ENCODE peak calls at places on chromosome 6, in eight cellular contexts. I is ovary, S is body of pancreas, A is transverse colon, Z is adrenal gland, B is HepG2, U is breast epithelium, K is right lobe of liver. P is an unnamed sample.

GRCh38 chr6:100924574-100924973 is 43.4 kb upstream of the ASCC3 start:
- DNase-seq in I (no peak), S (no peak), A (no peak), Z (no peak), B (no peak), U (no peak), K (no peak), P (no peak)

GRCh38 chr6:131062245-131063027 is 609 bp downstream of the EPB41L2 start:
- DNase-seq in I (peak), S (peak), A (peak), Z (peak), B (no peak), U (no peak), K (peak), P (peak)

GRCh38 chr6:53250761-53251672 is 97.7 kb downstream of the ELOVL5 start:
- DNase-seq in I (no peak), S (no peak), A (no peak), Z (no peak), B (no peak), U (no peak), K (no peak), P (no peak)

GRCh38 chr6:66568271-66568670 is 861.2 kb upstream of the EYS start:
- DNase-seq in I (no peak), S (no peak), A (no peak), Z (no peak), B (peak), U (no peak), K (no peak), P (no peak)

GRCh38 chr6:77123527-77123926 is 339.8 kb downstream of the HTR1B start:
- DNase-seq in I (no peak), S (no peak), A (no peak), Z (no peak), B (no peak), U (no peak), K (no peak), P (no peak)

GRCh38 chr6:29589423-29590048 is 4.6 kb downstream of the OR2H2 start:
- DNase-seq in I (no peak), S (peak), A (peak), Z (peak), B (peak), U (no peak), K (no peak), P (no peak)

GRCh38 chr6:81769834-81770233 is 17.4 kb upstream of the TENT5A start:
- DNase-seq in I (no peak), S (no peak), A (no peak), Z (no peak), B (no peak), U (no peak), K (no peak), P (no peak)

GRCh38 chr6:164039954-164040375 is 625.4 kb downstream of the QKI start:
- DNase-seq in I (peak), S (peak), A (peak), Z (peak), B (no peak), U (no peak), K (peak), P (no peak)

GRCh38 chr6:152309648-152310047 is 327.5 kb downstream of the SYNE1 start:
- DNase-seq in I (no peak), S (no peak), A (peak), Z (no peak), B (no peak), U (no peak), K (no peak), P (no peak)

GRCh38 chr6:89574860-89575561 is 63.5 kb downstream of the LYRM2 start:
- DNase-seq in I (no peak), S (no peak), A (no peak), Z (no peak), B (no peak), U (no peak), K (no peak), P (no peak)

GRCh38 chr6:55913213-55914195 is 38.1 kb upstream of the BMP5 start:
- DNase-seq in I (no peak), S (no peak), A (no peak), Z (no peak), B (no peak), U (no peak), K (no peak), P (no peak)

GRCh38 chr6:1724124-1724523 is 114.4 kb downstream of the FOXC1 start:
- DNase-seq in I (no peak), S (no peak), A (no peak), Z (no peak), B (no peak), U (no peak), K (no peak), P (no peak)

GRCh38 chr6:64437996-64438395 is 802.4 kb downstream of the PHF3 start:
- DNase-seq in I (no peak), S (no peak), A (no peak), Z (no peak), B (no peak), U (no peak), K (no peak), P (no peak)

GRCh38 chr6:128117916-128118315 is 217.1 kb upstream of the THEMIS start:
- DNase-seq in I (no peak), S (no peak), A (no peak), Z (no peak), B (no peak), U (no peak), K (no peak), P (no peak)

GRCh38 chr6:156777866-156778614 is 862 bp downstream of the ARID1B start:
- DNase-seq in I (peak), S (peak), A (peak), Z (peak), B (peak), U (peak), K (peak), P (no peak)

GRCh38 chr6:80969439-80969838 is 783.0 kb downstream of the TENT5A start:
- DNase-seq in I (no peak), S (no peak), A (no peak), Z (no peak), B (no peak), U (no peak), K (no peak), P (no peak)

GRCh38 chr6:140758169-140758877 is 1374.4 kb upstream of the GJE1 start:
- DNase-seq in I (no peak), S (no peak), A (no peak), Z (no peak), B (no peak), U (no peak), K (no peak), P (no peak)

GRCh38 chr6:40138273-40138720 is 204.0 kb upstream of the MOCS1 start:
- DNase-seq in I (no peak), S (peak), A (peak), Z (no peak), B (peak), U (no peak), K (no peak), P (no peak)

GRCh38 chr6:157762636-157763035 is 60.4 kb upstream of the SNX9 start:
- DNase-seq in I (no peak), S (no peak), A (no peak), Z (no peak), B (peak), U (no peak), K (no peak), P (no peak)

DNA sequence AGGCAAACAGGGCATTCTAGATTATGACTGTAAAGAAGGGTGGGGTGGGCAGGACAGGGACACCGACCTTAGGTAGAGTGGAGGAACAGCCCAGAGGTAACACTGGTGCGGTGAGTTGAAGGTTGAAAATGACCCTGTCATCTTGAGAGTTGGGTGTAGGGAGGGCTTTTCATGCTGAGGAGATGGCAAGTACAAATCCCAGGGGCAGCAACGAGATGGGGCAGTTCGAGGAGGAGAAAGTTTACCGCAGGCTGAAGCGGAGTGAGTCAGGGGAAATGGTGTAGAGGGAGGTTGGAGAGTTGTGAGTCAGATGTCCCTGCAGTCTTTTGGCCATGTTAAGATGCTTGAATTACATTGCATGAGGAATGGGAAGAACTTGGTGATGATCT is 101.1 kb downstream of the HIVEP1 start:
- DNase-seq in I (no peak), S (no peak), A (no peak), Z (no peak), B (no peak), U (no peak), K (no peak), P (no peak)
- TF ChIP-seq POLR2A in I (no peak), S (no peak), A (no peak), Z (no peak), B (no peak), U (no peak), K (no peak), P (no peak)

GRCh38 chr6:121886223-121886830 is 450.9 kb downstream of the GJA1 start:
- DNase-seq in I (no peak), S (no peak), A (no peak), Z (no peak), B (no peak), U (no peak), K (no peak), P (no peak)

GRCh38 chr6:121885399-121886152 is 450.1 kb downstream of the GJA1 start:
- DNase-seq in I (no peak), S (no peak), A (no peak), Z (no peak), B (peak), U (no peak), K (no peak), P (no peak)

GRCh38 chr6:121881974-121882667 is 446.7 kb downstream of the GJA1 start:
- DNase-seq in I (no peak), S (no peak), A (no peak), Z (no peak), B (no peak), U (no peak), K (no peak), P (no peak)

GRCh38 chr6:121884621-121885020 is 449.2 kb downstream of the GJA1 start:
- DNase-seq in I (no peak), S (no peak), A (no peak), Z (no peak), B (no peak), U (no peak), K (no peak), P (no peak)

DNA sequence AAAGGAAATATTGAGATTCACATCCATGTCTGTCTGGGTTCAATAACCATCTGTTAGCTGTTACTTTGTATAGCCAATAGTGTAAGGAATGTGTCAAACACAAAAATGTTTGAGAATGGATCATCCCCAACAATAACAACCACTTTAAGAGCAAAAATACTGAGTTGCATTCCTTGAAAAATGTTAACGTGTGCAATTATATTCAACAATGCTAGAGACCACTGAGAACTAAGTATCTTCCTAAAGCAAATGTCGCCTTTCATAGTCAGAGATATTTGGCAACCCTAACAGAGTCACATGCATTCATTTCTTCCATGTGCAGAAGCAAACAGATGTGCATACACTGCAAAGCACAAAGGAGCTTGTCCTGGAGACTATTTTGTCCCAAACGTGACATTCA is 448.6 kb downstream of the GJA1 start:
- DNase-seq in I (no peak), S (no peak), A (no peak), Z (no peak), B (no peak), U (no peak), K (no peak), P (no peak)
- TF ChIP-seq POLR2A in I (no peak), S (no peak), A (no peak), Z (no peak), B (no peak), U (no peak), K (no peak), P (no peak)

DNA sequence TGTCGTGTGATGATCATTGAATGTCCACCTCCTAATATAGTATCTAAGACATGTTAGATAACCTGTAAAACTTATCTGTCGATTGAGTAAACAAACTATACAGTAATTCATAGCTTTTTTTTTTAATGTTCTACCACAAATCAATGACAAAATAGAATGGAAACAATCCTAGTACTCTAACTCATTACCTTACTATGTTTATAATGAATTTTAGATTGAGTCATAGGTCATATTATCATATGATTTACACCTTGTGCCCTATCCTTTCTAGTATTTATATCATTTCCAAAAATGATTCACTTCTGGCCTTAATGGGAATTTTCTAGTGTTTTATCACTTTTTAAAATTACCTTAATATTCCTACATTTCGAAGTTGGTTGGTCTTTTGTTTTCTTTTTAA is 6.2 kb downstream of the VTA1 start:
- DNase-seq in I (no peak), S (no peak), A (no peak), Z (no peak), B (no peak), U (no peak), K (no peak), P (no peak)
- TF ChIP-seq POLR2A in I (no peak), S (no peak), A (no peak), Z (no peak), B (no peak), U (no peak), K (no peak), P (no peak)

GRCh38 chr6:28139860-28140500 is 1.7 kb upstream of the ZKSCAN8 start:
- DNase-seq in I (no peak), S (no peak), A (no peak), Z (no peak), B (no peak), U (no peak), K (no peak), P (no peak)

GRCh38 chr6:28140616-28141015 is 1.1 kb upstream of the ZKSCAN8 start:
- DNase-seq in I (no peak), S (no peak), A (no peak), Z (no peak), B (no peak), U (no peak), K (no peak), P (no peak)

GRCh38 chr6:28142446-28142845 is 763 bp downstream of the ZKSCAN8 start:
- DNase-seq in I (no peak), S (no peak), A (no peak), Z (no peak), B (no peak), U (no peak), K (no peak), P (no peak)

GRCh38 chr6:28137458-28138020 is 4.1 kb upstream of the ZKSCAN8 start:
- DNase-seq in I (no peak), S (no peak), A (no peak), Z (no peak), B (no peak), U (no peak), K (no peak), P (no peak)

DNA sequence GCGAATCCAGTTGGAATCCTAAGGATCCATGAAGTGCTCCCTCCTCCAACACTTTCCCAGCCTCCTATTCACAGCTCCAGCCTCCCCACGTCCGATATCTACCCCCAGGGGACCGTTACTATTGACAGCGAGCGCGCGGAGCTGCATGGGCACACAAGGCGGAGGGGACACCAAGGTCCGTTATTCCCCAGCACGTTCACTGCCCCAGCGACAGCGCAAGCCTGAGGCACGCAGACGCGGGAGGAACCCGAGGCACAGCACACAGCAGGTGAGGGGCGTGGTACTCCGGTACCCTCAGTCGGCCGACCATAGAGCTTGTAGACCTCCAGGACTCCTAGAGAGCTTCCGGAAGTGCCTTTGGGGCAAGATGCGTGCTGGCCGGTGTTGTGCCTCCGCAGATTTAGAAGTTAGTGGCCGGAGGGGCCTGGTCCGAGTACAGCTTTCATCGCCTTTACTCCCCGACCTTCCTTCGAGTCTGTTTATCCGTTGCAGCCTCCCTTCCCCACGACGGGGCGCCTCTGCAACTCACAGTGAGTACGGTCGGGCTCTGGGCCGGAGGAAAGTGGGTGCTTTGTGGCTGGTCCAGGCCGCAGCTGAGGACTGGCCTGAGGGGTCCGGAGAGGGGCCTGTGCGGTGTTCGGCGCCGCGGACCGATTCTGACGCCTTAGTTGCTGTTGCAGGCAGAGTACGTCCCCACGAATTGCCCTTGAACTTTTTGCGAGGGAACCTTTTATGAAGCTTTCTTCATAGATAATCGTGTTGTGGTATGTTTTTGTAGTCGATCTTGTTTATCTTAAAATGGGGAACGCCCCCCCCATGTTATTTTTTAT is at the start of gene ZKSCAN8:
- DNase-seq in I (peak), S (peak), A (peak), Z (peak), B (peak), U (peak), K (peak), P (peak)
- TF ChIP-seq POLR2A in I (peak), S (no peak), A (peak), Z (peak), B (peak), U (no peak), K (peak), P (peak)

DNA sequence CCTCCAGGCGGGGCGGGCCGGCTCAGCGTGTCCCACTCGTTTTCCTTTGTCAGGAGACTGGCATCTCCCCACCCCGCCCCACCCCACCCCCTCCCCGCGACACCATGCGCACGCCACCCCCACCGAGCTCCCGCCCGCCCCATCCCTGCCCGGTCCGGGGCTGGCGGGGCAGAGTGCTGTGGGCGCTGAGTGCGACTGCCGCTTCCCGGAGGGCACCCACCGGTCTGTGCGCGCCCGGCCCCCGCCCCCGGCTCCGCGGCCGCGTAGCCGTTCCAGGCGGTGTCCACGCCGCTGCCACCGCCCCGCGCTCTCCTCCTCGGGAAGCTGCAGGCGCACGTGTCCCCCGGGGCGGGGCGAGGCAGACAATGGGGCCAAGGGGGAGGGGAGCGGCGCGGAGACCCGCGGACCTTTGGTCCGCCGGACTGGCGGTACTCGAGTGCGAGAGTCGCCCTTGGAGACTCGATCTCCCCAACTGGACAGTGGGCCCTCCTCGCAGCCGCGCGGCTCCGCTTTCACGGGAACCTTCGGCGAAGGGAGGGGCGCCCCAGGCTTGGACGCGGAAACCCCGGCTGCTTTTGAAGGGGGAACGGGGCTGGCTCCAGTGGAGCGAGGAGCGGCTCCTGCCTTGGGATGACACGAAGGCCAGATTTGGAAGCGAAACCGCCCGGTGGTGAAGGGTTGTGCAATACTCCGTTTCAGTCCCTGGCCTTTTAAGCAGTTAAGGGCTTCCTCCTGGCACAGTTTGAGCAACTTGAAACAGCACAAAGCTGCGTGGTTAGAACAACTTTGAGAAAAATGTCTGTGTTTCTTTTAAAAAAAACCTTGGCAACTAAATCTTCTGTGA is 1.1 kb upstream of the SYNCRIP start:
- DNase-seq in I (peak), S (peak), A (peak), Z (peak), B (peak), U (peak), K (peak), P (peak)
- TF ChIP-seq POLR2A in I (peak), S (peak), A (peak), Z (peak), B (peak), U (peak), K (peak), P (peak)

GRCh38 chr6:42452171-42453026 is 673 bp upstream of the TRERF1 start:
- DNase-seq in I (peak), S (peak), A (peak), Z (peak), B (no peak), U (peak), K (no peak), P (peak)
- TF ChIP-seq POLR2A in I (no peak), S (peak), A (peak), Z (peak), B (no peak), U (no peak), K (no peak), P (no peak)

GRCh38 chr6:169725270-169726048 is 1.2 kb upstream of the PHF10 start:
- DNase-seq in I (peak), S (peak), A (peak), Z (peak), B (peak), U (no peak), K (peak), P (no peak)
- TF ChIP-seq POLR2A in I (no peak), S (no peak), A (peak), Z (peak), B (peak), U (no peak), K (no peak), P (no peak)

DNA sequence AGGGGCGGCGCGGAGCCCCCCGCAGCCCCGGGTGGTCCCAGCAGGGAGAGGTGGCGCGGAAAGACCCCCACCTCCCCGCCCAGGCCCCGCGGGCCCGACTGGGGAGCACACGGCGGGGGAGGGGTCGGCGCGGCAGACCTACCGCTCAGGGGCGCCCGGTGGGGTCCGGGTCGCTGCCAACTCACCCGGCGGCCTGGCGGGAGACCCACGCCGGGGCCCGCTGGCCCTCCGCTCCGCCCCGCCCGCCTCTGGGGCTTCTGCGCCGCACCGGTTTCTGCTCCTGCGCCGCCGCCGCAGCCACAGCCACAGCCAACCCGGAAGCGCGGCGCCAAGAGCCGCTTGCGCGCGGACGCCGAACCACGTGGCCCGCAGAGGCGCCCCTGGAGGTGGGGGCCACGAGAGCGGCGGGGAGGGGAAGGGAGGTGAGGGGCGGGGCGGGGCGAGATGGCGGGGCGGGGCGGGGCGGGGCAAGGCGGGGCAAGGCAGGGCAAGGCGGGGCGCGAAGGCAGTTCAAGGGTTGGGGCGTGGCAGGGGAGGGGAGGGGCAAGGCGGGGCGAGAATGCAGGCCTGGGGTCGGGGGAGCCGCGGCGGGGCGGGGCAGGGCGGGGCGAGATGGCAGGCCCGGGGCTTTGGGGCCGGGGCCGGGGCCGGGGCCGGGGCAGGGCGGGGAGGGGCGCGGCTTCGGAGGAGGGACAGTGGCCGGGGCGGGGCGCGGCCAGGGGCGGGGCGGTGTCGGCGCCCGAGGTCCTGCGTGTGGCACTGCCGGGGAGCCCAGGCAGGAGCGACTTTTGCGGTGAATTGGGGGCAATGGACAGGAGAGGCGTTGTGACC is at the start of gene ZBTB24:
- DNase-seq in I (peak), S (peak), A (peak), Z (peak), B (peak), U (peak), K (peak), P (peak)
- TF ChIP-seq POLR2A in I (peak), S (peak), A (peak), Z (peak), B (peak), U (no peak), K (peak), P (peak)